ENCODE peak calls at places on chromosome 1, in eight cellular contexts. Y, J, W, A, K, B, Z and H are unnamed samples.

GRCh38 chr1:50110084-50110615 is 1.4 kb downstream of the ELAVL4 start:
- DNase-seq in Y (no peak), J (no peak), W (no peak), A (no peak), K (no peak), B (no peak), Z (no peak), H (no peak)

GRCh38 chr1:115526900-115527299 is 114.9 kb upstream of the VANGL1 start:
- DNase-seq in Y (no peak), J (no peak), W (no peak), A (no peak), K (no peak), B (no peak), Z (no peak), H (no peak)

GRCh38 chr1:84122780-84123382 is 21.2 kb upstream of the PRKACB start:
- DNase-seq in Y (peak), J (peak), W (peak), A (peak), K (peak), B (peak), Z (peak), H (peak)

GRCh38 chr1:179231923-179232322 is 2.4 kb upstream of the ABL2 start:
- DNase-seq in Y (no peak), J (peak), W (no peak), A (no peak), K (peak), B (no peak), Z (no peak), H (no peak)

GRCh38 chr1:22930235-22930912 is 42.3 kb downstream of the LACTBL1 start:
- DNase-seq in Y (peak), J (peak), W (peak), A (peak), K (peak), B (no peak), Z (peak), H (no peak)

GRCh38 chr1:27392096-27392777 is at the start of gene GPR3:
- DNase-seq in Y (peak), J (peak), W (peak), A (peak), K (peak), B (peak), Z (peak), H (peak)

GRCh38 chr1:21936366-21937031 is 611 bp downstream of the HSPG2 start:
- DNase-seq in Y (no peak), J (no peak), W (peak), A (no peak), K (no peak), B (no peak), Z (peak), H (no peak)

GRCh38 chr1:115465802-115466363 is 127.8 kb upstream of the NGF start:
- DNase-seq in Y (no peak), J (no peak), W (no peak), A (no peak), K (no peak), B (no peak), Z (no peak), H (no peak)

GRCh38 chr1:23198373-23198772 is 18.9 kb downstream of the HTR1D start:
- DNase-seq in Y (no peak), J (peak), W (no peak), A (no peak), K (peak), B (no peak), Z (no peak), H (peak)

GRCh38 chr1:77438239-77438913 is 156.6 kb downstream of the AK5 start:
- DNase-seq in Y (no peak), J (peak), W (no peak), A (no peak), K (peak), B (no peak), Z (no peak), H (peak)

GRCh38 chr1:53860967-53861411 is 22.9 kb upstream of the NDC1 start:
- DNase-seq in Y (peak), J (peak), W (peak), A (peak), K (peak), B (no peak), Z (peak), H (peak)

GRCh38 chr1:159923203-159924024 is 1.9 kb downstream of the TAGLN2 start:
- DNase-seq in Y (peak), J (peak), W (peak), A (peak), K (peak), B (peak), Z (peak), H (peak)

DNA sequence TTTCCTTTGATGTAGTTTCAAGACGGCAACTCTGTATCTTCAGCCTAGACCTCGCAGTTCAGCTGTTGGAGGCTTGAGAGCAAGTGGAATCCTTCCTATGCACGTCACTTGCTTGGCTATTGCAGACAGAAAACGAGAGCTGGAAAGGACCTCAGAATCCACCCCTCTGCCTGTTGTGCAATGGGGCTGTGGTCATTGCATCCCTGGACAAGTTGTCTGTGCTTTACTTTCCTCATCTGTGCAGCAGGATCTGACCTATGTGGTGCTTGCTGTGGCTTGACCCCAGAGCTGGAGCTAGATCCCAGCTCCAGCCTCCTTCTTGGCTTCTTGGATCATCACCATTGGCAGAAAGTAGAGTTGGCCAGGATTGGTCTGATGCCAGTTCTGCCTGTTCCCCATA is 50.0 kb upstream of the IGSF21 start:
- DNase-seq in Y (no peak), J (no peak), W (no peak), A (no peak), K (no peak), B (no peak), Z (no peak), H (no peak)
- TF ChIP-seq CTCF in Y (no peak), J (no peak), W (no peak), A (no peak), K (no peak), B (no peak), Z (no peak), H (no peak)

GRCh38 chr1:1000357-1001056 is 610 bp upstream of the HES4 start:
- DNase-seq in Y (peak), J (peak), W (peak), A (peak), K (peak), B (peak), Z (peak), H (peak)

GRCh38 chr1:999797-1000356 is at the start of gene HES4:
- DNase-seq in Y (peak), J (peak), W (peak), A (peak), K (peak), B (no peak), Z (peak), H (peak)

GRCh38 chr1:1001631-1002300 is 1.9 kb upstream of the HES4 start:
- DNase-seq in Y (peak), J (peak), W (peak), A (peak), K (peak), B (no peak), Z (peak), H (no peak)

GRCh38 chr1:998905-999796 is 746 bp downstream of the HES4 start:
- DNase-seq in Y (no peak), J (no peak), W (no peak), A (peak), K (peak), B (no peak), Z (no peak), H (no peak)

GRCh38 chr1:1001057-1001630 is 1.2 kb upstream of the HES4 start:
- DNase-seq in Y (no peak), J (no peak), W (no peak), A (peak), K (no peak), B (no peak), Z (no peak), H (no peak)
- H3K4me3 ChIP-seq in Y (peak), J (peak), W (no peak), A (peak), K (peak), B (peak), Z (peak), H (peak)

DNA sequence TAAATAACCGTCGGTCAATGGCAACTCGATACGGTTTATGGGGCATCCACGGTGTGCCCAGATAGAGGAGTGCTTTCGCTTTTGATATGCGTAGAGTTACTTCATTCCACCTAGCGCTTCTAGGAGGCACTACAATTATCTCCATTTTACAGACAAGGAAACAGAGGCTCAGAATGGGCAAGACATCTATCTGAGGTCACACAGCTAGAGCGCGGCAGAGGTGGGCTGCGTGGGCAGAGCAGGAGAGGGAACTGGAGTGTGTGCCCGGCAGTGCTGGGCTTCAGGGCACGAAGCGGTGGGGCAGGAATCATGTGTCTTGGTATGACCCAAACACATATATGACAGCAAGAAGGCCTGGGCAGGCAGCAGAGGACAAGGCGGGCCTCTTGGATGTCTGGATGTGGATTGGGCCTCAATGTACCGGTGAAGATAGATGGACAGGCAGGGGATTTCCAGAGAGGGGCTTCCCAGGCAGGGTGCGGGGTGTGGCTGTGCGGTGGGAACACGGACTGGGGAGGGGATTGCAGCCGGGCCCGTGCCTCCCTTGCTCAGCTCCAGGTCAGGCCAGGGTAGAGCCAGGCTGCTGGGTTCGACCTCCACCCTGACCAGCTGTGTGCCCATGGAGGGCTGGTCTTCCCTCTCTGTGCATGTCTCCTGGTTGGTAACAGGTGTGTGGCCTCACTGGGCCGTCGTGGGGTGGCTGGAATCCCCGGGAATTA is 21.2 kb downstream of the TP73 start:
- DNase-seq in Y (peak), J (no peak), W (no peak), A (no peak), K (no peak), B (no peak), Z (no peak), H (no peak)
- TF ChIP-seq CTCF in Y (peak), J (no peak), W (no peak), A (no peak), K (no peak), B (no peak), Z (no peak), H (no peak)

DNA sequence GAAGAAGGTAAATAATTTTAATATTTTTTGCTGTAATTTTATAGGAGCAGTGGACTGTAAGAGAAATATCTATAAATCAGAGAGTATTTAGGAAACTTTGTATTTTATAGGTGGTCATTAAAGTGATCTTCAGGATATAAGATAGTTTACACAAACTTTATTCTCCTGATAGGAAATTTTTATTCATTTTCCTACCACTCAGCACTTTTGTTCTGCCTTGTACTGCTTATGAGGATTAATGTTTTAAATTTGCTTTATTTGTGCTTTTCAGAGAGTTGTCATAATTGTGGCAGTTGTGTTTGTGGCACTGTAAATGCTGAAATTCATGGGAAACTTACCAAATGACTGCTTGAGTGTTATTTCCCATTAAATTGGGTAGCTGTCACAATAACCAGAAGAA is 29.7 kb downstream of the UHMK1 start:
- DNase-seq in Y (no peak), J (no peak), W (no peak), A (no peak), K (no peak), B (no peak), Z (no peak), H (no peak)
- H3K4me3 ChIP-seq in Y (no peak), J (no peak), W (no peak), A (no peak), K (no peak), B (no peak), Z (no peak), H (no peak)

GRCh38 chr1:33762099-33762830 is 101.6 kb upstream of the HMGB4 start:
- DNase-seq in Y (no peak), J (peak), W (no peak), A (no peak), K (peak), B (no peak), Z (no peak), H (peak)
- TF ChIP-seq CTCF in Y (no peak), J (no peak), W (no peak), A (no peak), K (no peak), B (no peak), Z (no peak), H (no peak)

GRCh38 chr1:221888801-221889200 is 146.9 kb upstream of the DUSP10 start:
- DNase-seq in Y (no peak), J (peak), W (no peak), A (no peak), K (no peak), B (no peak), Z (no peak), H (no peak)

GRCh38 chr1:221888218-221888617 is 146.3 kb upstream of the DUSP10 start:
- DNase-seq in Y (no peak), J (no peak), W (no peak), A (no peak), K (no peak), B (no peak), Z (no peak), H (no peak)

GRCh38 chr1:221887091-221887746 is 145.3 kb upstream of the DUSP10 start:
- DNase-seq in Y (no peak), J (peak), W (peak), A (peak), K (peak), B (no peak), Z (peak), H (no peak)

GRCh38 chr1:221886311-221887090 is 144.6 kb upstream of the DUSP10 start:
- DNase-seq in Y (no peak), J (peak), W (no peak), A (no peak), K (peak), B (no peak), Z (no peak), H (no peak)

GRCh38 chr1:221887758-221888157 is 145.9 kb upstream of the DUSP10 start:
- DNase-seq in Y (no peak), J (no peak), W (no peak), A (no peak), K (no peak), B (no peak), Z (no peak), H (no peak)
- H3K4me3 ChIP-seq in Y (no peak), J (no peak), W (no peak), A (no peak), K (no peak), B (no peak), Z (no peak), H (no peak)